ENCODE peak calls at places on chromosomes 1 and 21, in nine cellular contexts. E is endothelial cell of umbilical vein; V is hepatocyte; H is heart right ventricle; W is fibroblast of lung; L is effector memory CD4-positive, alpha-beta T cell; Q is sigmoid colon; X is testis; T is IMR-90. R is an unnamed sample. For H3K4me1 and H3K27me3, the result is how much of the 10 kb centered on the place peaks cover.

GRCh38 chr1:239722080-239722479 is 335.7 kb downstream of the CHRM3 start:
- DNase-seq in E (no peak), V (no peak), H (no peak), W (no peak), L (no peak), Q (no peak), X (no peak), T (no peak), R (no peak)

GRCh38 chr1:112686417-112686816 is 12.0 kb downstream of the MOV10 start:
- DNase-seq in E (no peak), V (no peak), H (no peak), W (no peak), L (no peak), Q (no peak), X (no peak), T (peak), R (no peak)

GRCh38 chr21:43274022-43274945 is 105.5 kb downstream of the CRYAA start:
- DNase-seq in E (no peak), V (peak), H (no peak), W (no peak), L (no peak), Q (no peak), X (no peak), T (no peak), R (no peak)

GRCh38 chr1:180215856-180216625 is 14.0 kb upstream of the LHX4 start:
- DNase-seq in E (no peak), V (no peak), H (no peak), W (peak), L (no peak), Q (peak), X (no peak), T (no peak), R (no peak)

GRCh38 chr1:211613108-211613947 is 34.4 kb upstream of the SLC30A1 start:
- DNase-seq in E (no peak), V (peak), H (peak), W (peak), L (no peak), Q (peak), X (peak), T (peak), R (peak)

GRCh38 chr1:112296908-112297307 is 99.1 kb upstream of the CTTNBP2NL start:
- DNase-seq in E (no peak), V (no peak), H (no peak), W (peak), L (no peak), Q (no peak), X (no peak), T (peak), R (no peak)

GRCh38 chr1:79353224-79353623 is 346.7 kb upstream of the ADGRL4 start:
- DNase-seq in E (peak), V (peak), H (no peak), W (peak), L (no peak), Q (no peak), X (peak), T (peak), R (no peak)

GRCh38 chr1:203046984-203047630 is 20.8 kb downstream of the PPFIA4 start:
- DNase-seq in E (peak), V (peak), H (no peak), W (peak), L (no peak), Q (no peak), X (no peak), T (peak), R (no peak)

GRCh38 chr1:9726905-9727595 is 75.5 kb downstream of the PIK3CD start:
- DNase-seq in E (no peak), V (no peak), H (no peak), W (no peak), L (no peak), Q (no peak), X (no peak), T (no peak), R (no peak)

GRCh38 chr1:201468501-201468843 is 516 bp downstream of the PHLDA3 start:
- DNase-seq in E (peak), V (peak), H (peak), W (peak), L (no peak), Q (no peak), X (peak), T (no peak), R (no peak)

GRCh38 chr1:172724746-172725613 is 66.1 kb downstream of the FASLG start:
- DNase-seq in E (no peak), V (no peak), H (no peak), W (no peak), L (no peak), Q (no peak), X (no peak), T (no peak), R (no peak)

GRCh38 chr1:78647238-78647637 is 2.4 kb upstream of the IFI44 start:
- DNase-seq in E (no peak), V (no peak), H (no peak), W (no peak), L (no peak), Q (no peak), X (no peak), T (no peak), R (no peak)

GRCh38 chr1:33927721-33928120 is 63.8 kb downstream of the HMGB4 start:
- DNase-seq in E (no peak), V (no peak), H (no peak), W (peak), L (no peak), Q (no peak), X (no peak), T (no peak), R (no peak)

GRCh38 chr1:13763264-13763663 is 63.3 kb downstream of the PRDM2 start:
- DNase-seq in E (no peak), V (no peak), H (no peak), W (no peak), L (no peak), Q (no peak), X (no peak), T (no peak), R (no peak)

GRCh38 chr1:178294654-178295053 is 200.8 kb downstream of the RASAL2 start:
- DNase-seq in E (no peak), V (no peak), H (no peak), W (no peak), L (no peak), Q (no peak), X (no peak), T (no peak), R (no peak)

GRCh38 chr1:1282998-1283397 is 2.8 kb downstream of the SCNN1D start:
- DNase-seq in E (no peak), V (no peak), H (peak), W (peak), L (no peak), Q (no peak), X (no peak), T (peak), R (no peak)

GRCh38 chr1:241586905-241587532 is 53.1 kb downstream of the CHML start:
- DNase-seq in E (no peak), V (no peak), H (no peak), W (peak), L (no peak), Q (no peak), X (no peak), T (no peak), R (no peak)

GRCh38 chr1:113976609-113977278 is 2.5 kb upstream of the OLFML3 start:
- DNase-seq in E (peak), V (peak), H (no peak), W (peak), L (no peak), Q (no peak), X (peak), T (peak), R (no peak)

GRCh38 chr1:181175955-181176354 is 87.5 kb downstream of the IER5 start:
- DNase-seq in E (no peak), V (no peak), H (no peak), W (no peak), L (no peak), Q (no peak), X (no peak), T (no peak), R (no peak)

GRCh38 chr1:91553196-91553595 is 52.5 kb downstream of the CDC7 start:
- DNase-seq in E (no peak), V (no peak), H (no peak), W (peak), L (no peak), Q (no peak), X (no peak), T (peak), R (peak)

GRCh38 chr1:44154049-44154448 is 12.6 kb upstream of the KLF18 start:
- DNase-seq in E (no peak), V (no peak), H (no peak), W (peak), L (no peak), Q (no peak), X (no peak), T (no peak), R (no peak)

GRCh38 chr1:16617101-16617727 is 3.9 kb upstream of the NBPF1 start:
- DNase-seq in E (no peak), V (no peak), H (no peak), W (no peak), L (no peak), Q (peak), X (no peak), T (no peak), R (no peak)

GRCh38 chr1:236000781-236001180 is 64.1 kb downstream of the NID1 start:
- DNase-seq in E (no peak), V (no peak), H (no peak), W (no peak), L (no peak), Q (no peak), X (no peak), T (no peak), R (no peak)

GRCh38 chr1:109509176-109510134 is at the start of gene AMIGO1:
- DNase-seq in E (peak), V (peak), H (peak), W (peak), L (peak), Q (peak), X (peak), T (peak), R (no peak)

GRCh38 chr1:14696766-14697165 is 98.3 kb downstream of the KAZN start:
- DNase-seq in E (no peak), V (no peak), H (no peak), W (no peak), L (no peak), Q (no peak), X (no peak), T (no peak), R (no peak)

GRCh38 chr1:27342778-27343638 is 1.2 kb downstream of the SYTL1 start:
- DNase-seq in E (no peak), V (peak), H (no peak), W (no peak), L (peak), Q (no peak), X (no peak), T (no peak), R (no peak)

GRCh38 chr1:1422465-1423244 is 1.6 kb upstream of the ANKRD65 start:
- DNase-seq in E (no peak), V (no peak), H (no peak), W (peak), L (no peak), Q (no peak), X (no peak), T (peak), R (no peak)

GRCh38 chr1:198255783-198256182 is 99.0 kb downstream of the NEK7 start:
- DNase-seq in E (no peak), V (no peak), H (no peak), W (no peak), L (no peak), Q (no peak), X (no peak), T (no peak), R (no peak)
- H3K4me1 ChIP-seq in E (under half), V (under half), H (under half), W (under half), L (under half), Q (under half), X (under half), T (under half), R (under half)

GRCh38 chr1:28983091-28983490 is 68.7 kb downstream of the EPB41 start:
- DNase-seq in E (no peak), V (no peak), H (no peak), W (no peak), L (no peak), Q (no peak), X (no peak), T (no peak), R (no peak)

GRCh38 chr1:28983509-28984310 is 69.3 kb downstream of the EPB41 start:
- DNase-seq in E (no peak), V (peak), H (peak), W (no peak), L (no peak), Q (peak), X (no peak), T (no peak), R (no peak)

GRCh38 chr1:28982198-28982597 is 67.8 kb downstream of the EPB41 start:
- DNase-seq in E (no peak), V (no peak), H (no peak), W (no peak), L (no peak), Q (no peak), X (no peak), T (no peak), R (no peak)

GRCh38 chr1:28985427-28985826 is 71.1 kb downstream of the EPB41 start:
- DNase-seq in E (no peak), V (no peak), H (no peak), W (no peak), L (no peak), Q (no peak), X (no peak), T (no peak), R (no peak)

DNA sequence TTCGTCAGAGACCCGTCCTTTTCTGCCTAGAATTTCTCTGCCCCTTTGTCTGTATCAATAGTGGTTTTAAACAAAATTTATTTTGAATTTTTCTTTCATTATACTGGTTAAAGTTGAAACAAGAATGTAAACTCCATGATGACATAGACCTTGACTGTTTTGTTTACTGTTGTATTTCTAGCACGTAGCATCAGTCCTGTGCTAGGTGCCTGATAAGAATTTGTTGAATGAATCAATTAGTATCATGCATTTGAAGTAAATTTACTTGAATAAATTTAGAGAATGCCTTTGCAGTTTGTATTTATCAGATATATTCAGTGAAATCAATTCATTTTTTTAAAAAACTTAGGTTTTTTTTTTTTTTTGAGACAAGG is 69.9 kb downstream of the EPB41 start:
- DNase-seq in E (no peak), V (no peak), H (no peak), W (no peak), L (no peak), Q (no peak), X (no peak), T (no peak), R (no peak)
- H3K27me3 ChIP-seq in E (under half), V (under half), H (under half), W (under half), L (under half), Q (under half), X (under half), T (under half), R (under half)

GRCh38 chr1:20169932-20170331 is 16.0 kb upstream of the UBXN10 start:
- DNase-seq in E (no peak), V (no peak), H (no peak), W (no peak), L (no peak), Q (no peak), X (no peak), T (no peak), R (no peak)

GRCh38 chr1:20168547-20169491 is 17.1 kb upstream of the UBXN10 start:
- DNase-seq in E (no peak), V (no peak), H (no peak), W (no peak), L (no peak), Q (no peak), X (no peak), T (no peak), R (no peak)

GRCh38 chr1:20167126-20167525 is 18.8 kb upstream of the UBXN10 start:
- DNase-seq in E (no peak), V (no peak), H (no peak), W (no peak), L (no peak), Q (no peak), X (no peak), T (no peak), R (no peak)

GRCh38 chr1:20174937-20175666 is 10.8 kb upstream of the UBXN10 start:
- DNase-seq in E (no peak), V (no peak), H (no peak), W (no peak), L (no peak), Q (no peak), X (no peak), T (no peak), R (no peak)

DNA sequence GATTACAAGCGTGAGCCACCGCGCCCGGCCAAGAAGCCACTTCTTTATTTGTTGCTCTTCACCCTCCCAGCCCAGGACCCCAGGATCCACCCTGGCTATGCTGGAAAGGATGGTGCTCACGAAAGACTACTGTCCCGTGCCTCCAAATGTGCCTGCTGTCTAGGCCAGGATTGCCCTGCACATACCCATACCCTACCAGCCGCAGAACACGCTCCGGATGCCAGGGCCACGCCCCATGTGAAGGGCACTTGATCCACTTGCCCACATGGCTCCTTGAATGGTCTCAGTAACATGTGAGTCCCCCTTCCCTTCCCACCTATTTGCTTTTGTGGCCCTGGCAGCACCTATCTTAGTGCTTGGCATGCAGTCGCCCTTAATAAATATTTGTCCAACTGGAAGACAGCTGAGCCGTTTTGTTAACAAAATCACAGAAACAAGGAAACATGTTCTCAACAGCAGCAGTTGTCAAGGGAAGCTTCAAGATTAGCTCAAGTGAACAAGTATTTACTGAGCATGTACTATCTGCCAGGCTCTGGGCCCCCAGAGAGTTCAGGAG is 13.8 kb upstream of the UBXN10 start:
- DNase-seq in E (no peak), V (no peak), H (no peak), W (no peak), L (no peak), Q (no peak), X (no peak), T (no peak), R (no peak)
- H3K27ac ChIP-seq in E (no peak), V (no peak), H (no peak), W (no peak), L (no peak), Q (no peak), X (no peak), T (no peak), R (no peak)

GRCh38 chr1:7104053-7104738 is 318.9 kb downstream of the CAMTA1 start:
- DNase-seq in E (no peak), V (no peak), H (no peak), W (no peak), L (no peak), Q (no peak), X (no peak), T (no peak), R (no peak)

GRCh38 chr1:7107109-7107830 is 322.0 kb downstream of the CAMTA1 start:
- DNase-seq in E (no peak), V (no peak), H (no peak), W (no peak), L (no peak), Q (no peak), X (no peak), T (no peak), R (no peak)

GRCh38 chr1:7108251-7108650 is 323.0 kb downstream of the CAMTA1 start:
- DNase-seq in E (no peak), V (no peak), H (no peak), W (no peak), L (no peak), Q (no peak), X (no peak), T (no peak), R (no peak)

GRCh38 chr1:7105258-7105657 is 320.0 kb downstream of the CAMTA1 start:
- DNase-seq in E (no peak), V (no peak), H (no peak), W (no peak), L (no peak), Q (no peak), X (no peak), T (no peak), R (no peak)

DNA sequence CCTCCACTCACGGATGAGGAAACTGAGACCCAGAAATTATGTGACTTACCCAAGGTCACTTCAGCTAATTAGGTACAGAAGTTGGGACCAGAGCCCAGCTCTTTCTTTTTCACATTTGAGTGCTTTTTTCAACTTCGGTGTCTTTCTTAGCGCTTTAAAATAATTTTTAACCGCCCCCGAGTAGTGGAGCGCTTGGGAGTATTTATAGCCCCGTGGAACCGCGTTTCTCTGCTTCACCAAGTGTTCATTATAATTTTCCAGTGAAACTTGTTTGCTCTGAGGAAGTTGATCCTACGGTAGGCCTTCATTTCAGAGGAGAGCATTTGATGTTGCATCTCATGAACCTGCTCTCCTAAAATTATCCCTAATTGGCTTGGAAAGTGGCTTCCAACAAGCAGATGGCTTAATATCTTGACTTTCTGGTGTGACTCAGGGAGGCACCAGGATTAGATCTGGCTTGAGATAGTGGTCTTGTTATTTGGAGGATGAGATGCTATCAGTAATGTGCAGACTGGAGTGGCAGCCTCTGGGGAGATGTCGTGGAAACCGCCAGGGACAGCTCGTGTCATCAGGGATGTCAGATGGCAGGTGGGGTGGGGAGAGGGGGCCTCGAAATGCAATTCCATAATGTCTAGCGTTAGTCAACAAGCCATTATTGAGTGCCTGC is 321.3 kb downstream of the CAMTA1 start:
- DNase-seq in E (no peak), V (no peak), H (no peak), W (no peak), L (no peak), Q (no peak), X (no peak), T (no peak), R (no peak)
- H3K4me1 ChIP-seq in E (under half), V (under half), H (under half), W (under half), L (under half), Q (under half), X (under half), T (under half), R (under half)

GRCh38 chr1:116682641-116683221 is 15.2 kb upstream of the IGSF3 start:
- DNase-seq in E (no peak), V (no peak), H (no peak), W (no peak), L (no peak), Q (no peak), X (peak), T (no peak), R (no peak)
- H3K27me3 ChIP-seq in E (under half), V (under half), H (under half), W (under half), L (under half), Q (under half), X (under half), T (under half), R (under half)

GRCh38 chr1:161089938-161090337 is 580 bp upstream of the NECTIN4 start:
- DNase-seq in E (no peak), V (no peak), H (no peak), W (no peak), L (no peak), Q (no peak), X (no peak), T (no peak), R (no peak)

GRCh38 chr1:161090617-161091016 is 1.3 kb upstream of the NECTIN4 start:
- DNase-seq in E (no peak), V (no peak), H (no peak), W (no peak), L (no peak), Q (no peak), X (no peak), T (no peak), R (no peak)

GRCh38 chr1:161092621-161093028 is 3.3 kb upstream of the NECTIN4 start:
- DNase-seq in E (no peak), V (no peak), H (no peak), W (peak), L (no peak), Q (no peak), X (no peak), T (peak), R (no peak)

GRCh38 chr1:161091093-161091492 is 1.7 kb upstream of the NECTIN4 start:
- DNase-seq in E (no peak), V (no peak), H (no peak), W (no peak), L (no peak), Q (no peak), X (no peak), T (no peak), R (no peak)

GRCh38 chr1:161091796-161092507 is 2.6 kb upstream of the NECTIN4 start:
- DNase-seq in E (no peak), V (no peak), H (no peak), W (peak), L (no peak), Q (no peak), X (no peak), T (no peak), R (no peak)
- H3K27ac ChIP-seq in E (no peak), V (no peak), H (no peak), W (no peak), L (no peak), Q (no peak), X (no peak), T (no peak), R (no peak)